ENCODE peak calls at places on chromosomes 12 and 14, in nine cellular contexts. One of them, this sample, is unnamed.
A peak's percentile ranks its signal among the peaks of the same experiment; 100 is the strongest.

GRCh38 chr12:31234053-31234835 is 91.7 kb downstream of the SINHCAF start:
- DNase-seq in suprapubic skin: no peak
- DNase-seq in upper lobe of right lung: no peak
- DNase-seq in mammary epithelial cell: peak; percentile 31
- DNase-seq in IMR-90: no peak
- DNase-seq in right lobe of liver: no peak
- DNase-seq in spleen: no peak
- DNase-seq in heart left ventricle: no peak
- DNase-seq in ovary: no peak
- DNase-seq in this sample: no peak

GRCh38 chr12:50690923-50691322 is 73.0 kb upstream of the ATF1 start:
- DNase-seq in suprapubic skin: no peak
- DNase-seq in mammary epithelial cell: no peak
- DNase-seq in upper lobe of right lung: no peak
- DNase-seq in heart left ventricle: peak; percentile 55
- DNase-seq in spleen: no peak
- DNase-seq in right lobe of liver: no peak
- DNase-seq in IMR-90: no peak
- DNase-seq in ovary: peak; percentile 45
- DNase-seq in this sample: no peak

GRCh38 chr12:75389706-75390105 is 1.2 kb upstream of the GLIPR1L2 start:
- DNase-seq in heart left ventricle: no peak
- DNase-seq in spleen: no peak
- DNase-seq in mammary epithelial cell: no peak
- DNase-seq in ovary: no peak
- DNase-seq in right lobe of liver: no peak
- DNase-seq in upper lobe of right lung: no peak
- DNase-seq in suprapubic skin: no peak
- DNase-seq in IMR-90: no peak
- DNase-seq in this sample: no peak

GRCh38 chr12:52319097-52319496 is 2.1 kb downstream of the KRT83 start:
- DNase-seq in ovary: no peak
- DNase-seq in mammary epithelial cell: no peak
- DNase-seq in suprapubic skin: peak; percentile 27
- DNase-seq in upper lobe of right lung: no peak
- DNase-seq in right lobe of liver: no peak
- DNase-seq in heart left ventricle: no peak
- DNase-seq in IMR-90: no peak
- DNase-seq in spleen: peak; percentile 62
- DNase-seq in this sample: peak; percentile 41

GRCh38 chr12:105554223-105554678 is 223.8 kb downstream of the C12orf75 start:
- DNase-seq in mammary epithelial cell: no peak
- DNase-seq in spleen: no peak
- DNase-seq in ovary: no peak
- DNase-seq in heart left ventricle: no peak
- DNase-seq in right lobe of liver: no peak
- DNase-seq in upper lobe of right lung: no peak
- DNase-seq in suprapubic skin: no peak
- DNase-seq in IMR-90: no peak
- DNase-seq in this sample: no peak

GRCh38 chr12:62435337-62436163 is 31.1 kb upstream of the MON2 start:
- DNase-seq in ovary: peak; percentile 59
- DNase-seq in IMR-90: peak; percentile 63
- DNase-seq in upper lobe of right lung: peak; percentile 69
- DNase-seq in right lobe of liver: peak; percentile 69
- DNase-seq in suprapubic skin: peak; percentile 60
- DNase-seq in spleen: peak; percentile 81
- DNase-seq in mammary epithelial cell: peak; percentile 40
- DNase-seq in heart left ventricle: peak; percentile 38
- DNase-seq in this sample: no peak

GRCh38 chr14:65072256-65072655 is 30.1 kb downstream of the MAX start:
- DNase-seq in heart left ventricle: no peak
- DNase-seq in ovary: no peak
- DNase-seq in right lobe of liver: no peak
- DNase-seq in IMR-90: no peak
- DNase-seq in spleen: no peak
- DNase-seq in mammary epithelial cell: no peak
- DNase-seq in upper lobe of right lung: no peak
- DNase-seq in suprapubic skin: no peak
- DNase-seq in this sample: no peak

GRCh38 chr12:122886851-122887816 is 8.8 kb downstream of the VPS37B start:
- DNase-seq in right lobe of liver: no peak
- DNase-seq in spleen: no peak
- DNase-seq in heart left ventricle: no peak
- DNase-seq in IMR-90: peak; percentile 76
- DNase-seq in mammary epithelial cell: peak; percentile 93
- DNase-seq in suprapubic skin: no peak
- DNase-seq in upper lobe of right lung: no peak
- DNase-seq in ovary: no peak
- DNase-seq in this sample: no peak

GRCh38 chr14:69606258-69606657 is 5.1 kb upstream of the SUSD6 start:
- DNase-seq in right lobe of liver: peak; percentile 93
- DNase-seq in mammary epithelial cell: no peak
- DNase-seq in upper lobe of right lung: peak; percentile 72
- DNase-seq in ovary: no peak
- DNase-seq in heart left ventricle: no peak
- DNase-seq in IMR-90: no peak
- DNase-seq in spleen: no peak
- DNase-seq in suprapubic skin: no peak
- DNase-seq in this sample: no peak

GRCh38 chr12:121918679-121919038 is 267 bp downstream of the CFAP251 start:
- DNase-seq in ovary: no peak
- DNase-seq in right lobe of liver: no peak
- DNase-seq in suprapubic skin: no peak
- DNase-seq in IMR-90: no peak
- DNase-seq in spleen: no peak
- DNase-seq in upper lobe of right lung: no peak
- DNase-seq in mammary epithelial cell: no peak
- DNase-seq in heart left ventricle: no peak
- DNase-seq in this sample: no peak

GRCh38 chr14:78608998-78609787 is 439.0 kb downstream of the NRXN3 start:
- DNase-seq in heart left ventricle: no peak
- DNase-seq in suprapubic skin: no peak
- DNase-seq in spleen: no peak
- DNase-seq in mammary epithelial cell: no peak
- DNase-seq in ovary: no peak
- DNase-seq in right lobe of liver: no peak
- DNase-seq in IMR-90: no peak
- DNase-seq in upper lobe of right lung: no peak
- DNase-seq in this sample: no peak

GRCh38 chr12:62291888-62292760 is 31.9 kb downstream of the USP15 start:
- DNase-seq in right lobe of liver: no peak
- DNase-seq in heart left ventricle: no peak
- DNase-seq in IMR-90: peak; percentile 43
- DNase-seq in mammary epithelial cell: peak; percentile 63
- DNase-seq in suprapubic skin: no peak
- DNase-seq in ovary: no peak
- DNase-seq in upper lobe of right lung: no peak
- DNase-seq in spleen: no peak
- DNase-seq in this sample: no peak

GRCh38 chr12:33676866-33677265 is 237.2 kb upstream of the SYT10 start:
- DNase-seq in heart left ventricle: no peak
- DNase-seq in ovary: no peak
- DNase-seq in IMR-90: no peak
- DNase-seq in upper lobe of right lung: no peak
- DNase-seq in right lobe of liver: no peak
- DNase-seq in mammary epithelial cell: no peak
- DNase-seq in spleen: no peak
- DNase-seq in suprapubic skin: no peak
- DNase-seq in this sample: no peak

GRCh38 chr12:116222358-116222757 is 55.1 kb downstream of the MED13L start:
- DNase-seq in heart left ventricle: peak; percentile 84
- DNase-seq in mammary epithelial cell: peak; percentile 90
- DNase-seq in suprapubic skin: peak; percentile 66
- DNase-seq in spleen: no peak
- DNase-seq in upper lobe of right lung: no peak
- DNase-seq in ovary: no peak
- DNase-seq in right lobe of liver: no peak
- DNase-seq in IMR-90: peak; percentile 94
- DNase-seq in this sample: no peak

GRCh38 chr12:107347261-107347660 is 253.9 kb upstream of the CRY1 start:
- DNase-seq in mammary epithelial cell: no peak
- DNase-seq in spleen: no peak
- DNase-seq in IMR-90: no peak
- DNase-seq in suprapubic skin: no peak
- DNase-seq in upper lobe of right lung: no peak
- DNase-seq in right lobe of liver: no peak
- DNase-seq in heart left ventricle: no peak
- DNase-seq in ovary: no peak
- DNase-seq in this sample: no peak

GRCh38 chr12:132302466-132303358 is 26.7 kb downstream of the GALNT9 start:
- DNase-seq in ovary: no peak
- DNase-seq in suprapubic skin: no peak
- DNase-seq in IMR-90: no peak
- DNase-seq in spleen: peak; percentile 50
- DNase-seq in upper lobe of right lung: no peak
- DNase-seq in right lobe of liver: no peak
- DNase-seq in mammary epithelial cell: no peak
- DNase-seq in heart left ventricle: no peak
- DNase-seq in this sample: no peak

GRCh38 chr12:49568442-49568776 is 467 bp upstream of the MCRS1 start:
- DNase-seq in upper lobe of right lung: no peak
- DNase-seq in right lobe of liver: no peak
- DNase-seq in IMR-90: no peak
- DNase-seq in spleen: peak; percentile 79
- DNase-seq in ovary: no peak
- DNase-seq in mammary epithelial cell: no peak
- DNase-seq in heart left ventricle: no peak
- DNase-seq in suprapubic skin: no peak
- DNase-seq in this sample: no peak
- H3K27ac ChIP-seq in upper lobe of right lung: peak overlapping the region; percentile 95
- H3K27ac ChIP-seq in right lobe of liver: peak overlapping the region; percentile 87
- H3K27ac ChIP-seq in IMR-90: peak overlapping the region; percentile 88
- H3K27ac ChIP-seq in spleen: peak overlapping the region; percentile 95
- H3K27ac ChIP-seq in ovary: peak overlapping the region; percentile 81
- H3K27ac ChIP-seq in mammary epithelial cell: peak overlapping the region; percentile 80
- H3K27ac ChIP-seq in heart left ventricle: peak overlapping the region; percentile 93
- H3K27ac ChIP-seq in suprapubic skin: peak overlapping the region; percentile 87
- H3K27ac ChIP-seq in this sample: peak overlapping the region; percentile 69

GRCh38 chr12:125324861-125325260 is 259.6 kb downstream of the AACS start:
- DNase-seq in upper lobe of right lung: no peak
- DNase-seq in suprapubic skin: no peak
- DNase-seq in ovary: no peak
- DNase-seq in IMR-90: no peak
- DNase-seq in spleen: no peak
- DNase-seq in mammary epithelial cell: no peak
- DNase-seq in heart left ventricle: no peak
- DNase-seq in right lobe of liver: no peak
- DNase-seq in this sample: no peak

GRCh38 chr12:125331342-125332052 is 266.3 kb downstream of the AACS start:
- DNase-seq in ovary: no peak
- DNase-seq in mammary epithelial cell: no peak
- DNase-seq in suprapubic skin: no peak
- DNase-seq in upper lobe of right lung: no peak
- DNase-seq in IMR-90: no peak
- DNase-seq in right lobe of liver: no peak
- DNase-seq in heart left ventricle: no peak
- DNase-seq in spleen: no peak
- DNase-seq in this sample: peak; percentile 57

GRCh38 chr12:125330645-125331341 is 265.6 kb downstream of the AACS start:
- DNase-seq in suprapubic skin: peak; percentile 65
- DNase-seq in ovary: peak; percentile 51
- DNase-seq in IMR-90: no peak
- DNase-seq in spleen: peak; percentile 84
- DNase-seq in mammary epithelial cell: peak; percentile 27
- DNase-seq in right lobe of liver: peak; percentile 77
- DNase-seq in heart left ventricle: peak; percentile 61
- DNase-seq in upper lobe of right lung: peak; percentile 80
- DNase-seq in this sample: peak; percentile 67

GRCh38 chr12:125332900-125333299 is 267.7 kb downstream of the AACS start:
- DNase-seq in ovary: no peak
- DNase-seq in right lobe of liver: no peak
- DNase-seq in heart left ventricle: no peak
- DNase-seq in upper lobe of right lung: no peak
- DNase-seq in suprapubic skin: no peak
- DNase-seq in spleen: no peak
- DNase-seq in mammary epithelial cell: no peak
- DNase-seq in IMR-90: no peak
- DNase-seq in this sample: peak; percentile 22

GRCh38 chr12:125329239-125330238 is 264.3 kb downstream of the AACS start:
- DNase-seq in upper lobe of right lung: no peak
- DNase-seq in suprapubic skin: no peak
- DNase-seq in heart left ventricle: no peak
- DNase-seq in spleen: no peak
- DNase-seq in ovary: no peak
- DNase-seq in right lobe of liver: no peak
- DNase-seq in mammary epithelial cell: no peak
- DNase-seq in IMR-90: no peak
- DNase-seq in this sample: peak; percentile 29
- TF ChIP-seq CTCF in upper lobe of right lung: no peak
- TF ChIP-seq CTCF in suprapubic skin: no peak
- TF ChIP-seq CTCF in heart left ventricle: no peak
- TF ChIP-seq CTCF in spleen: no peak
- TF ChIP-seq CTCF in ovary: no peak
- TF ChIP-seq CTCF in right lobe of liver: no peak
- TF ChIP-seq CTCF in mammary epithelial cell: no peak
- TF ChIP-seq CTCF in IMR-90: no peak
- TF ChIP-seq CTCF in this sample: no peak

DNA sequence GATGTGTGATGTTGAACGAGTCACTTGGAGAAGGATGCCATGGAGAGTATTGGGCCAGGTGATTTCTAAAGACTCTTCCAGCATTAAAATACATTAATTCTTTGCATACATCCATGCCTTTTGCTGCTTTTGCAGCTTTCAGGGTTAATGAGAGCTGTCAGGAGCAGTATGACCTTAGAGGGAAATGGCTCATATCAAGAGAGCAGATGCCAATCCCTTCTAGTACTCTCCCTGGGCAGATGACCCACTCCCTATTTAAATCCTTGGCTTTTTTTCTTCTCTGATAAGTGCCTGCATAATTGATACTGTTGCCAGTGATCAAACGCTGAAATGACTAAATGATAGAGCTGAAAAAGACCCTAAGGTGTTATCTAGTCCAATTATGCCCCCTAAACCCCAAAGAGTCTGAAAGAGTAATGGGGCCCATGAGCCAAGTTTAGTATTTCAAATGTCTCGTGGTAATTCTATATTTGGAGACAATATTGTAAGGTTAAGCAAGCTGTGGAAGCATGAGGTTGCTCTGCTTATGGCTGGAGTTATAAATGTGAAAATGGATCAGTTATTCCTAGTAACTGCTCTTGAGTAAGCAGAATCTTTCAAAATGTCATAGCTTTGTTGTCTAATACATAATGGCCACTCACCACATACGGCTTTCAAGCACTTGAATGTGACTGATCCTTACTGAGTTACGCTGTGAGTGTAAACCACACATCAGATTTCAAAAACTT is 137.3 kb downstream of the ETV6 start:
- DNase-seq in right lobe of liver: no peak
- DNase-seq in ovary: no peak
- DNase-seq in spleen: no peak
- DNase-seq in suprapubic skin: no peak
- DNase-seq in upper lobe of right lung: no peak
- DNase-seq in IMR-90: no peak
- DNase-seq in mammary epithelial cell: no peak
- DNase-seq in heart left ventricle: no peak
- DNase-seq in this sample: no peak
- H3K4me3 ChIP-seq in right lobe of liver: no peak overlapping the region
- H3K4me3 ChIP-seq in ovary: no peak overlapping the region
- H3K4me3 ChIP-seq in spleen: no peak overlapping the region
- H3K4me3 ChIP-seq in suprapubic skin: no peak overlapping the region
- H3K4me3 ChIP-seq in upper lobe of right lung: no peak overlapping the region
- H3K4me3 ChIP-seq in IMR-90: no peak overlapping the region
- H3K4me3 ChIP-seq in mammary epithelial cell: no peak overlapping the region
- H3K4me3 ChIP-seq in heart left ventricle: no peak overlapping the region
- H3K4me3 ChIP-seq in this sample: no peak overlapping the region

GRCh38 chr14:57897148-57897547 is 31.3 kb upstream of the SLC35F4 start:
- DNase-seq in suprapubic skin: no peak
- DNase-seq in right lobe of liver: no peak
- DNase-seq in spleen: no peak
- DNase-seq in IMR-90: no peak
- DNase-seq in heart left ventricle: no peak
- DNase-seq in ovary: no peak
- DNase-seq in upper lobe of right lung: no peak
- DNase-seq in mammary epithelial cell: no peak
- DNase-seq in this sample: no peak
- H3K27ac ChIP-seq in suprapubic skin: no peak overlapping the region
- H3K27ac ChIP-seq in right lobe of liver: no peak overlapping the region
- H3K27ac ChIP-seq in spleen: no peak overlapping the region
- H3K27ac ChIP-seq in IMR-90: no peak overlapping the region
- H3K27ac ChIP-seq in heart left ventricle: no peak overlapping the region
- H3K27ac ChIP-seq in ovary: no peak overlapping the region
- H3K27ac ChIP-seq in upper lobe of right lung: no peak overlapping the region
- H3K27ac ChIP-seq in mammary epithelial cell: no peak overlapping the region
- H3K27ac ChIP-seq in this sample: no peak overlapping the region

This sample was measured in coronary artery.